ENCODE peak calls at places on chromosomes 3 and 15, in six cellular contexts. D, O, Q, B, K and M are unnamed samples.

GRCh38 chr3:168622795-168623194 is 527.1 kb upstream of the GOLIM4 start:
- DNase-seq in D (no peak), O (no peak), Q (no peak), B (no peak), K (peak), M (no peak)

GRCh38 chr3:141876891-141877561 is 583 bp downstream of the ATP1B3 start:
- DNase-seq in D (peak), O (peak), Q (no peak), B (peak), K (peak), M (peak)

GRCh38 chr3:155555479-155556065 is 189.3 kb downstream of the PLCH1 start:
- DNase-seq in D (no peak), O (no peak), Q (no peak), B (no peak), K (no peak), M (no peak)

GRCh38 chr3:50151728-50152127 is 3.4 kb upstream of the SEMA3F start:
- DNase-seq in D (no peak), O (no peak), Q (no peak), B (no peak), K (no peak), M (no peak)

GRCh38 chr3:12135029-12135634 is 23.6 kb downstream of the TIMP4 start:
- DNase-seq in D (peak), O (peak), Q (peak), B (peak), K (peak), M (peak)

GRCh38 chr3:66934041-66934440 is 64.1 kb upstream of the KBTBD8 start:
- DNase-seq in D (no peak), O (no peak), Q (no peak), B (no peak), K (no peak), M (no peak)

GRCh38 chr3:64184621-64185020 is 40.6 kb downstream of the PRICKLE2 start:
- DNase-seq in D (peak), O (no peak), Q (no peak), B (no peak), K (peak), M (no peak)

GRCh38 chr15:87748483-87748882 is 508.1 kb downstream of the NTRK3 start:
- DNase-seq in D (no peak), O (no peak), Q (no peak), B (no peak), K (no peak), M (no peak)

GRCh38 chr3:179765396-179765795 is 112.6 kb downstream of the USP13 start:
- DNase-seq in D (no peak), O (no peak), Q (no peak), B (no peak), K (no peak), M (no peak)

GRCh38 chr3:124976378-124976777 is 41.8 kb upstream of the MUC13 start:
- DNase-seq in D (no peak), O (no peak), Q (no peak), B (no peak), K (no peak), M (no peak)

GRCh38 chr3:55492976-55493375 is 5.9 kb upstream of the WNT5A start:
- DNase-seq in D (no peak), O (no peak), Q (no peak), B (no peak), K (no peak), M (no peak)

GRCh38 chr3:129305592-129306091 is 27.0 kb downstream of the HMCES start:
- DNase-seq in D (peak), O (peak), Q (peak), B (peak), K (peak), M (peak)

GRCh38 chr3:29481249-29481648 is 200.4 kb downstream of the RBMS3 start:
- DNase-seq in D (no peak), O (no peak), Q (no peak), B (no peak), K (no peak), M (no peak)

GRCh38 chr15:82051664-82052063 is 5.8 kb upstream of the MEX3B start:
- DNase-seq in D (peak), O (no peak), Q (no peak), B (no peak), K (no peak), M (no peak)

GRCh38 chr3:193496658-193497057 is 58.0 kb downstream of the ATP13A4 start:
- DNase-seq in D (no peak), O (no peak), Q (no peak), B (no peak), K (no peak), M (no peak)

GRCh38 chr15:51366071-51366470 is 24.6 kb downstream of the GLDN start:
- DNase-seq in D (no peak), O (no peak), Q (no peak), B (no peak), K (no peak), M (no peak)

GRCh38 chr15:72365844-72366243 is 10.0 kb downstream of the HEXA start:
- DNase-seq in D (no peak), O (no peak), Q (no peak), B (no peak), K (no peak), M (no peak)

DNA sequence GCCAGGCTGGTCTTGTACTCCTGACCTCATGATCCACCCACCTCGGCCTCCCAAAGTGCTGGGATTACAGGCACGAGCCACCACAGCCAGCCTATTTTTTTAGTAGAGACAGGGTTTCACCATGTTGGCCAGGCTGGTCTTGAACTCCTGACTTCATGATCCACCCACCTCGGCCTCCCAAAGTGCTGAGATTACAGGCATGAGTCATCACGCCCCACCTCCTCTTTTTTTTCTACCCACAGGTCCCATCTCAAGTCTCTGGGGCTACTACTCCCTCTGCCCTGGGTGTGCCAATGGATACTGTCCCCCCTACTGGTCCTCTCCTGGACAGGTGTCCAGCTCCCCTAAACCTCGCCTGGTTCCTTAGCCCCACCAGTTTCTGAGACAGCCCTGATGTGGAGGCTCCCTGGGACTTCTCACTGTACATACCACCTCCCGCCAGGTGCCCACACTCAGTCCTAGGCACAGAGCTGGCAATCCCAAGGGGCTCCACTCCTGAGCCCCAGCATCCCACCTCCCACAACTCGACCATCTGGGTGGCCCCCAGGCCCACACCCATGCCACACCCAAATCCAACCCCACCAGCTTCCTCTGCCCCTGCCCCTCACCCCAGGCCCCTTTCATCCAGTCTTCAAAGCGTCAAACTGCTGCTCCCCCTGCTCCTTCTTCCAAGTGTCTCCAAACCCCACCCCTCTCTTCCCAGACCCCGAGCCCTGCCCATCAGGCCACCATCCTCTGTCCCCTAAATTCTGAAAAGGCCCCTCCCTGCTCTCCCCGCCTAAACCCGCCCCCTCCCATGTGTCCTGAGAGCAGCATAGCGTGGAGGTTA is 13.1 kb upstream of the CYP11A1 start:
- DNase-seq in D (no peak), O (no peak), Q (no peak), B (no peak), K (no peak), M (peak)
- H2BK120ac ChIP-seq in D (no peak), O (no peak), Q (no peak), B (no peak), K (no peak), M (no peak)

GRCh38 chr3:14290631-14291385 is 111.6 kb upstream of the SLC6A6 start:
- DNase-seq in D (no peak), O (peak), Q (no peak), B (no peak), K (peak), M (no peak)
- H2BK120ac ChIP-seq in D (no peak), O (no peak), Q (no peak), B (no peak), K (peak), M (no peak)

GRCh38 chr3:184379375-184380209 is at the start of gene CHRD:
- DNase-seq in D (no peak), O (peak), Q (no peak), B (no peak), K (no peak), M (no peak)
- H2BK120ac ChIP-seq in D (no peak), O (no peak), Q (no peak), B (no peak), K (peak), M (no peak)

GRCh38 chr3:151998744-151999143 is 125.3 kb downstream of the SUCNR1 start:
- DNase-seq in D (no peak), O (no peak), Q (no peak), B (no peak), K (no peak), M (no peak)
- H2BK120ac ChIP-seq in D (no peak), O (no peak), Q (no peak), B (no peak), K (no peak), M (no peak)

GRCh38 chr3:37945803-37946530 is 44.6 kb upstream of the VILL start:
- DNase-seq in D (peak), O (peak), Q (no peak), B (no peak), K (peak), M (no peak)
- H2BK120ac ChIP-seq in D (peak), O (no peak), Q (no peak), B (no peak), K (no peak), M (no peak)

DNA sequence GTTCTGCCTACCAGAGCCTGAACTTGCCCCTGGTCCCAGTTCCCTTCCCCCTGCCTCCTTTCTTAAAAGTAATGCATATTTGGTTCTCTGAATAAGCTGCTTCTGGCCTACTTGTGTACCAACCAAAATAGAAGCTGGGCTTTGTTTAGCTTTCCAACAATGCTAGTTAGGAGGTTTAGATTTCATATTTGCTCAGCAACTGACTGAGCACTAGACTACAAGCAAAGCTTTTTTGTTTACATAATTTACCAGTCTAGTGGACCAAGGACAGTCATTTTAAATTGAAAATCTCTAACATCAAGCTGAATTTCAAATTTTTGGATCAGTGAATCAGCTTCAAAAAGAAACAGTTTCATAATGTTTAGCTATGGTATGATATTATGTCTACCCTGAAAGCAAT is 331.2 kb downstream of the ULK4 start:
- DNase-seq in D (no peak), O (no peak), Q (no peak), B (no peak), K (no peak), M (no peak)
- H2BK120ac ChIP-seq in D (no peak), O (no peak), Q (no peak), B (no peak), K (no peak), M (no peak)

DNA sequence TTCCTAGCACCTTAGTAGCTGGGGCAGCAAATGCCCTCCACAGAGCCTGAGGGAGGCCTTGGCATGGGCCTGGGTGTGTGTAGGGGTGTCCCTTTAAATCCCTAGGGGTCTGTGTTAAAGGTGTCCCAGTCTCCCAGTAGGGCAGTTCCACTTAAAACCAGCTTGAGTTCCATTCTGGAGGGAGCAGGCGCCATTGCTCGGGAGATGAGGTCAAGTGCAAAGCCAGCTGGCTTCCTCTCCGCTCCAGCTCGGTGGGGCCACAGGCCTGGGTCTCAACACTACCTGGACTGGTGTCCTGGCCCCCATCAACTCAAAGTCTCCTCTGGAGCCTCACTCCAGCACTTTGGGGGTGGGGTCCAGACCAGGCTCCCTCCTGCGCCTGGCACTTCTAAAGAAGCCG is 25.2 kb downstream of the FEM1B start:
- DNase-seq in D (no peak), O (no peak), Q (no peak), B (no peak), K (no peak), M (no peak)
- H2BK120ac ChIP-seq in D (no peak), O (no peak), Q (no peak), B (no peak), K (no peak), M (no peak)